ENCODE peak calls at places on chromosomes 4 and X, in eight cellular contexts. U is epithelial cell of proximal tubule, Y is H54, A is H9, M is ureter, L is RKO, F is fibroblast of the aortic adventitia, H is left ventricle myocardium superior. S is an unnamed sample.

GRCh38 chr4:151799417-151800030 is 38.7 kb upstream of the GATB start:
- DNase-seq in U (no peak), Y (no peak), A (no peak), M (no peak), F (no peak), L (no peak), H (no peak), S (no peak)

GRCh38 chr4:89660444-89660843 is 176.5 kb downstream of the SNCA start:
- DNase-seq in L (no peak), U (no peak), Y (no peak), A (no peak), F (no peak), H (no peak), M (no peak), S (no peak)

GRCh38 chr4:37892641-37893040 is 1.8 kb downstream of the TBC1D1 start:
- DNase-seq in F (no peak), Y (no peak), M (no peak), H (no peak), U (no peak), L (no peak), A (no peak), S (no peak)

GRCh38 chr4:146485968-146486367 is 35.8 kb downstream of the SLC10A7 start:
- DNase-seq in U (no peak), Y (no peak), F (no peak), H (no peak), L (no peak), M (no peak), A (no peak), S (no peak)

GRCh38 chr4:122798101-122798500 is 28.5 kb upstream of the FGF2 start:
- DNase-seq in L (no peak), H (peak), F (peak), A (peak), U (no peak), M (peak), Y (peak), S (no peak)

GRCh38 chr4:89298160-89298559 is 9.4 kb downstream of the GPRIN3 start:
- DNase-seq in H (no peak), M (no peak), U (no peak), F (no peak), L (no peak), A (no peak), Y (no peak), S (no peak)

GRCh38 chr4:133802741-133803140 is 398.8 kb downstream of the PABPC4L start:
- DNase-seq in Y (no peak), L (peak), U (no peak), H (no peak), M (no peak), F (peak), A (no peak), S (no peak)

GRCh38 chr4:5925419-5926187 is 32.7 kb upstream of the CRMP1 start:
- DNase-seq in Y (no peak), U (no peak), M (no peak), F (no peak), A (peak), L (no peak), H (no peak), S (no peak)

GRCh38 chr4:1310031-1310795 is 20.5 kb downstream of the MAEA start:
- DNase-seq in F (peak), U (no peak), A (no peak), H (peak), M (no peak), Y (no peak), L (no peak), S (no peak)

GRCh38 chrX:15497865-15498264 is 2.7 kb upstream of the BMX start:
- DNase-seq in Y (peak), A (peak), H (peak), F (peak), M (peak), L (peak), U (no peak), S (no peak)

GRCh38 chr4:100849319-100849718 is 331.5 kb upstream of the EMCN start:
- DNase-seq in Y (no peak), U (no peak), H (no peak), M (no peak), F (no peak), A (no peak), L (no peak), S (no peak)

GRCh38 chr4:145484240-145484846 is 2.7 kb downstream of the SMAD1 start:
- DNase-seq in Y (no peak), U (no peak), F (no peak), M (no peak), H (no peak), L (peak), A (no peak), S (no peak)

GRCh38 chrX:153519569-153520285 is 2.3 kb downstream of the ATP2B3 start:
- DNase-seq in M (no peak), L (peak), U (no peak), H (no peak), A (no peak), Y (peak), F (peak), S (no peak)

GRCh38 chr4:138981930-138982390 is 33.6 kb upstream of the NOCT start:
- DNase-seq in L (peak), F (peak), U (peak), Y (no peak), M (peak), H (no peak), A (peak), S (peak)

GRCh38 chrX:135416546-135416945 is 5.2 kb upstream of the SMIM10L2A start:
- DNase-seq in H (no peak), Y (no peak), M (no peak), A (no peak), L (no peak), F (no peak), U (peak), S (no peak)

GRCh38 chrX:119757979-119758681 is at the start of gene SOWAHD:
- DNase-seq in Y (peak), U (no peak), L (no peak), A (peak), F (no peak), H (peak), M (no peak), S (peak)

GRCh38 chr4:83866821-83867220 is 330.9 kb downstream of the GPAT3 start:
- DNase-seq in H (no peak), Y (no peak), U (no peak), L (no peak), M (no peak), A (no peak), F (no peak), S (no peak)

GRCh38 chr4:168551945-168552695 is 55.3 kb downstream of the PALLD start:
- DNase-seq in L (peak), U (no peak), H (no peak), Y (no peak), M (no peak), F (peak), A (no peak), S (no peak)

GRCh38 chr4:182449186-182449880 is 206.1 kb downstream of the TENM3 start:
- DNase-seq in H (no peak), L (no peak), Y (peak), A (peak), U (no peak), M (no peak), F (peak), S (no peak)

GRCh38 chr4:142940614-142941013 is 94.5 kb upstream of the INPP4B start:
- DNase-seq in M (no peak), L (no peak), F (no peak), U (no peak), H (peak), Y (no peak), A (no peak), S (no peak)

GRCh38 chr4:96473246-96473645 is 633.4 kb downstream of the PDHA2 start:
- DNase-seq in A (no peak), Y (no peak), M (no peak), H (no peak), F (no peak), U (peak), L (no peak), S (no peak)

GRCh38 chr4:123699823-123700822 is 303.5 kb downstream of the SPRY1 start:
- DNase-seq in A (no peak), F (peak), H (no peak), U (peak), Y (no peak), L (no peak), M (no peak), S (no peak)

GRCh38 chr4:5524900-5525299 is 183.5 kb downstream of the EVC2 start:
- DNase-seq in Y (no peak), M (no peak), L (no peak), U (peak), F (peak), A (no peak), H (no peak), S (no peak)

GRCh38 chrX:50903387-50904027 is 7.0 kb upstream of the BMP15 start:
- DNase-seq in U (no peak), M (no peak), L (peak), H (no peak), A (no peak), Y (peak), F (peak), S (no peak)

GRCh38 chr4:169205146-169205806 is 65.5 kb downstream of the SH3RF1 start:
- DNase-seq in Y (no peak), U (no peak), M (no peak), L (no peak), F (peak), H (no peak), A (no peak), S (no peak)

GRCh38 chr4:158121203-158121586 is 51.6 kb downstream of the GASK1B start:
- DNase-seq in M (no peak), A (no peak), Y (peak), H (no peak), L (peak), F (peak), U (no peak), S (no peak)

GRCh38 chr4:111027526-111027925 is 404.6 kb upstream of the PITX2 start:
- DNase-seq in H (no peak), L (no peak), A (no peak), Y (no peak), M (no peak), F (peak), U (no peak), S (no peak)

GRCh38 chr4:19224820-19225219 is 1026.9 kb upstream of the SLIT2 start:
- DNase-seq in Y (no peak), A (no peak), M (no peak), U (no peak), F (peak), L (peak), H (no peak), S (peak)

GRCh38 chrX:39477031-39477430 is 620.7 kb downstream of the BCOR start:
- DNase-seq in F (no peak), Y (no peak), H (no peak), U (no peak), L (no peak), A (no peak), M (no peak), S (no peak)

GRCh38 chrX:106936246-106936645 is 16.0 kb downstream of the CLDN2 start:
- DNase-seq in Y (no peak), L (no peak), A (no peak), M (no peak), U (no peak), F (no peak), H (no peak), S (no peak)

GRCh38 chr4:128727658-128728057 is 81.8 kb upstream of the JADE1 start:
- DNase-seq in F (peak), H (no peak), A (no peak), U (no peak), Y (no peak), L (no peak), M (no peak), S (no peak)

GRCh38 chr4:136750898-136751297 is 781.4 kb downstream of the PCDH18 start:
- DNase-seq in A (no peak), M (no peak), F (peak), H (no peak), L (peak), Y (no peak), U (no peak), S (no peak)

GRCh38 chr4:76607846-76608245 is 172.8 kb downstream of the SHROOM3 start:
- DNase-seq in M (no peak), Y (no peak), A (no peak), U (no peak), H (no peak), F (no peak), L (no peak), S (no peak)

GRCh38 chr4:61385302-61385701 is 185.2 kb downstream of the ADGRL3 start:
- DNase-seq in A (no peak), M (no peak), F (no peak), Y (no peak), L (no peak), H (no peak), U (no peak), S (no peak)

GRCh38 chrX:72624194-72624593 is 51.6 kb upstream of the HDAC8 start:
- DNase-seq in F (no peak), M (no peak), U (no peak), L (no peak), A (no peak), H (no peak), Y (no peak), S (no peak)

GRCh38 chrX:45063319-45064095 is 137.2 kb downstream of the DIPK2B start:
- DNase-seq in A (no peak), Y (no peak), F (no peak), L (no peak), M (no peak), H (no peak), U (peak), S (no peak)

GRCh38 chr4:13656569-13656988 is 29.1 kb upstream of the BOD1L1 start:
- DNase-seq in H (peak), M (peak), L (peak), U (peak), F (peak), Y (peak), A (peak), S (peak)

GRCh38 chr4:15004701-15005301 is 2.5 kb downstream of the CPEB2 start:
- DNase-seq in H (peak), A (peak), Y (no peak), F (peak), M (peak), U (no peak), L (peak), S (peak)